ENCODE peak calls at places on chromosomes 12 and 14, in eight cellular contexts. K is GDM1, J is MM.1S, L is NCI-H1694, X is endothelial cell, H is cerebellum, Y is fibroblast of lung, A is cardiac fibroblast. O is an unnamed sample.

GRCh38 chr12:107091989-107092641 is 1.2 kb downstream of the CRY1 start:
- DNase-seq in J (peak; percentile 88), K (peak; percentile 33), H (peak; percentile 76), Y (peak; percentile 95), L (peak; percentile 36), X (peak; percentile 60), A (peak; percentile 97), O (peak; percentile 91)

GRCh38 chr12:3135522-3136461 is 58.6 kb downstream of the TSPAN9 start:
- DNase-seq in K (peak; percentile 14), X (peak; percentile 49), L (peak; percentile 86), Y (peak; percentile 85), A (peak; percentile 85), J (peak; percentile 52), H (peak; percentile 90), O (peak; percentile 53)

GRCh38 chr14:90810808-90811207 is 5.4 kb downstream of the TTC7B start:
- DNase-seq in L (peak; percentile 82), A (no peak), H (peak; percentile 72), K (no peak), J (no peak), Y (no peak), X (no peak), O (no peak)

GRCh38 chr14:100332797-100333196 is 9.7 kb downstream of the SLC25A47 start:
- DNase-seq in Y (no peak), H (no peak), A (no peak), X (no peak), K (no peak), L (no peak), J (no peak), O (no peak)

GRCh38 chr12:12349711-12350665 is at the start of gene MANSC1:
- DNase-seq in J (peak; percentile 21), X (peak; percentile 64), H (peak; percentile 72), Y (peak; percentile 41), A (peak; percentile 48), L (peak; percentile 13), K (no peak), O (no peak)

GRCh38 chr14:50677527-50678063 is 9.5 kb upstream of the SAV1 start:
- DNase-seq in Y (peak; percentile 43), J (no peak), H (no peak), K (peak; percentile 20), X (no peak), L (no peak), A (peak; percentile 41), O (peak; percentile 21)

GRCh38 chr12:84186433-84186832 is 726.2 kb downstream of the SLC6A15 start:
- DNase-seq in Y (no peak), H (no peak), K (no peak), J (no peak), L (no peak), X (no peak), A (no peak), O (no peak)

GRCh38 chr12:122872815-122873361 is 23.0 kb downstream of the VPS37B start:
- DNase-seq in H (no peak), Y (no peak), X (no peak), J (peak; percentile 44), A (no peak), L (no peak), K (no peak), O (no peak)

GRCh38 chr12:104282109-104282508 is 21.4 kb upstream of the EID3 start:
- DNase-seq in A (peak; percentile 72), Y (peak; percentile 67), L (no peak), H (no peak), X (no peak), K (no peak), J (no peak), O (no peak)

GRCh38 chr14:101173698-101174521 is 270.4 kb upstream of the RTL1 start:
- DNase-seq in J (no peak), H (no peak), L (no peak), Y (no peak), K (no peak), A (no peak), X (no peak), O (no peak)

GRCh38 chr12:50614167-50614762 is 109.5 kb downstream of the DIP2B start:
- DNase-seq in H (no peak), A (peak; percentile 76), J (no peak), K (no peak), Y (no peak), X (no peak), L (no peak), O (no peak)

GRCh38 chr12:24200013-24200412 is 250.5 kb upstream of the SOX5 start:
- DNase-seq in A (no peak), H (no peak), J (no peak), K (no peak), X (no peak), Y (no peak), L (no peak), O (no peak)

GRCh38 chr12:7188557-7189397 is 709 bp upstream of the PEX5 start:
- DNase-seq in A (peak; percentile 71), X (peak; percentile 80), L (peak; percentile 53), J (peak; percentile 70), H (peak; percentile 80), K (peak; percentile 59), Y (peak; percentile 50), O (peak; percentile 37)

GRCh38 chr12:17975239-17975638 is 114.8 kb downstream of the RERGL start:
- DNase-seq in K (no peak), H (no peak), L (no peak), J (no peak), X (no peak), A (no peak), Y (no peak), O (no peak)

GRCh38 chr14:74514471-74514932 is 20.9 kb downstream of the ISCA2 start:
- DNase-seq in J (peak; percentile 39), Y (peak; percentile 59), L (no peak), K (no peak), X (no peak), A (peak; percentile 67), H (no peak), O (peak; percentile 90)

GRCh38 chr12:47742253-47742825 is 16.3 kb downstream of the RAPGEF3 start:
- DNase-seq in K (peak; percentile 13), H (peak; percentile 33), A (peak; percentile 39), J (peak; percentile 47), L (no peak), X (peak; percentile 69), Y (peak; percentile 30), O (no peak)

GRCh38 chr14:38125484-38125912 is 82.2 kb upstream of the SSTR1 start:
- DNase-seq in A (no peak), L (peak; percentile 68), H (no peak), J (no peak), X (no peak), Y (no peak), K (no peak), O (no peak)

GRCh38 chr14:100547633-100548294 is 39.5 kb downstream of the BEGAIN start:
- DNase-seq in K (peak; percentile 82), X (no peak), J (no peak), L (peak; percentile 36), A (peak; percentile 70), H (no peak), Y (peak; percentile 59), O (peak; percentile 41)

GRCh38 chr12:93323625-93324165 is 54.0 kb upstream of the NUDT4 start:
- DNase-seq in X (no peak), A (peak; percentile 15), J (no peak), Y (peak; percentile 24), K (no peak), H (no peak), L (no peak), O (no peak)

GRCh38 chr12:123269980-123270379 is 1.7 kb downstream of the CDK2AP1 start:
- DNase-seq in Y (no peak), A (no peak), L (no peak), X (no peak), H (no peak), J (no peak), K (no peak), O (no peak)

GRCh38 chr12:111359231-111359913 is 9.5 kb downstream of the PHETA1 start:
- DNase-seq in X (no peak), K (peak; percentile 73), L (no peak), Y (no peak), H (no peak), J (no peak), A (no peak), O (no peak)

GRCh38 chr12:14279845-14280244 is 85.6 kb upstream of the ATF7IP start:
- DNase-seq in X (no peak), L (no peak), K (no peak), A (no peak), H (no peak), Y (no peak), J (no peak), O (no peak)